ENCODE peak calls at places on chromosomes 4 and X, in eight cellular contexts. B, G, S, E, O, M, R and D are unnamed samples.

GRCh38 chr4:119103263-119103662 is 32.4 kb upstream of the MYOZ2 start:
- DNase-seq in R (no peak), G (no peak), E (no peak), S (no peak), O (no peak), B (peak; percentile 98), M (peak; percentile 41), D (no peak)

GRCh38 chrX:135632353-135632752 is 81.1 kb upstream of the CT45A1 start:
- DNase-seq in E (peak; percentile 26), B (no peak), R (no peak), O (no peak), G (no peak), S (no peak), M (no peak), D (no peak)

GRCh38 chr4:39635023-39635422 is 3.6 kb downstream of the SMIM14 start:
- DNase-seq in M (peak; percentile 54), R (no peak), E (no peak), O (no peak), S (no peak), B (no peak), G (no peak), D (no peak)

GRCh38 chr4:156146581-156146980 is 192.9 kb upstream of the CTSO start:
- DNase-seq in O (no peak), M (no peak), R (no peak), B (no peak), G (no peak), E (no peak), S (no peak), D (no peak)

GRCh38 chr4:148052448-148052847 is 320.6 kb downstream of the ARHGAP10 start:
- DNase-seq in M (no peak), R (no peak), B (no peak), E (no peak), O (no peak), G (no peak), S (peak; percentile 70), D (no peak)

GRCh38 chr4:128141866-128142265 is 80.8 kb downstream of the LARP1B start:
- DNase-seq in B (no peak), O (no peak), G (no peak), M (no peak), R (no peak), S (no peak), E (no peak), D (no peak)

GRCh38 chr4:1933700-1934099 is 62.5 kb downstream of the NSD2 start:
- DNase-seq in M (no peak), O (no peak), S (no peak), G (no peak), R (no peak), E (no peak), B (no peak), D (no peak)

GRCh38 chr4:27084685-27085356 is 224.2 kb downstream of the STIM2 start:
- DNase-seq in M (no peak), E (no peak), O (no peak), B (peak; percentile 21), G (peak; percentile 28), S (no peak), R (peak; percentile 8), D (no peak)

GRCh38 chr4:148203056-148203898 is 238.9 kb downstream of the NR3C2 start:
- DNase-seq in B (no peak), S (no peak), R (no peak), E (no peak), M (peak; percentile 13), O (no peak), G (no peak), D (peak; percentile 27)